ENCODE peak calls at places on chromosome 5, in five cellular contexts. One of them, this sample, is unnamed.

GRCh38 chr5:65244031-65244430 is 237.7 kb downstream of the ADAMTS6 start:
- DNase-seq in breast epithelium: no peak
- DNase-seq in AG10803: no peak
- DNase-seq in upper lobe of right lung: no peak
- DNase-seq in kidney epithelial cell: no peak
- DNase-seq in this sample: no peak

GRCh38 chr5:157025093-157025698 is 33.7 kb downstream of the HAVCR1 start:
- DNase-seq in breast epithelium: no peak
- DNase-seq in AG10803: no peak
- DNase-seq in upper lobe of right lung: no peak
- DNase-seq in kidney epithelial cell: no peak
- DNase-seq in this sample: no peak

GRCh38 chr5:33801292-33801691 is 90.5 kb downstream of the ADAMTS12 start:
- DNase-seq in breast epithelium: no peak
- DNase-seq in AG10803: no peak
- DNase-seq in upper lobe of right lung: no peak
- DNase-seq in kidney epithelial cell: no peak
- DNase-seq in this sample: no peak

GRCh38 chr5:169933624-169934023 is 46.7 kb downstream of the INSYN2B start:
- DNase-seq in breast epithelium: no peak
- DNase-seq in AG10803: peak; percentile 30
- DNase-seq in upper lobe of right lung: no peak
- DNase-seq in kidney epithelial cell: no peak
- DNase-seq in this sample: no peak

GRCh38 chr5:112339761-112340160 is 79.3 kb downstream of the EPB41L4A start:
- DNase-seq in breast epithelium: no peak
- DNase-seq in AG10803: no peak
- DNase-seq in upper lobe of right lung: no peak
- DNase-seq in kidney epithelial cell: no peak
- DNase-seq in this sample: no peak

GRCh38 chr5:9140202-9140601 is 405.7 kb downstream of the SEMA5A start:
- DNase-seq in breast epithelium: no peak
- DNase-seq in AG10803: no peak
- DNase-seq in upper lobe of right lung: no peak
- DNase-seq in kidney epithelial cell: no peak
- DNase-seq in this sample: no peak

GRCh38 chr5:37859805-37860204 is 20.0 kb upstream of the GDNF start:
- DNase-seq in breast epithelium: no peak
- DNase-seq in AG10803: no peak
- DNase-seq in upper lobe of right lung: no peak
- DNase-seq in kidney epithelial cell: no peak
- DNase-seq in this sample: no peak

GRCh38 chr5:101045689-101046088 is 142.6 kb upstream of the ST8SIA4 start:
- DNase-seq in breast epithelium: no peak
- DNase-seq in AG10803: no peak
- DNase-seq in upper lobe of right lung: no peak
- DNase-seq in kidney epithelial cell: no peak
- DNase-seq in this sample: peak; percentile 6

GRCh38 chr5:87541033-87541432 is 128.3 kb upstream of the CCNH start:
- DNase-seq in breast epithelium: peak; percentile 45
- DNase-seq in AG10803: peak; percentile 37
- DNase-seq in upper lobe of right lung: no peak
- DNase-seq in kidney epithelial cell: peak; percentile 4
- DNase-seq in this sample: peak; percentile 94

GRCh38 chr5:179407191-179408175 is 62.2 kb upstream of the ADAMTS2 start:
- DNase-seq in breast epithelium: no peak
- DNase-seq in AG10803: peak; percentile 77
- DNase-seq in upper lobe of right lung: no peak
- DNase-seq in kidney epithelial cell: no peak
- DNase-seq in this sample: no peak

GRCh38 chr5:135318924-135319323 is 80.1 kb downstream of the MACROH2A1 start:
- DNase-seq in breast epithelium: no peak
- DNase-seq in AG10803: no peak
- DNase-seq in upper lobe of right lung: no peak
- DNase-seq in kidney epithelial cell: no peak
- DNase-seq in this sample: no peak

GRCh38 chr5:1429501-1429900 is 15.7 kb downstream of the SLC6A3 start:
- DNase-seq in breast epithelium: no peak
- DNase-seq in AG10803: no peak
- DNase-seq in upper lobe of right lung: peak; percentile 29
- DNase-seq in kidney epithelial cell: no peak
- DNase-seq in this sample: no peak

GRCh38 chr5:176296-176823 is 14.9 kb upstream of the LRRC14B start:
- DNase-seq in breast epithelium: no peak
- DNase-seq in AG10803: no peak
- DNase-seq in upper lobe of right lung: no peak
- DNase-seq in kidney epithelial cell: no peak
- DNase-seq in this sample: no peak

GRCh38 chr5:180053061-180053602 is 18.4 kb downstream of the RNF130 start:
- DNase-seq in breast epithelium: no peak
- DNase-seq in AG10803: no peak
- DNase-seq in upper lobe of right lung: no peak
- DNase-seq in kidney epithelial cell: no peak
- DNase-seq in this sample: no peak

GRCh38 chr5:154174091-154174490 is 16.4 kb upstream of the GALNT10 start:
- DNase-seq in breast epithelium: no peak
- DNase-seq in AG10803: no peak
- DNase-seq in upper lobe of right lung: no peak
- DNase-seq in kidney epithelial cell: no peak
- DNase-seq in this sample: no peak

GRCh38 chr5:52767766-52768480 is 19.8 kb upstream of the ITGA1 start:
- DNase-seq in breast epithelium: no peak
- DNase-seq in AG10803: no peak
- DNase-seq in upper lobe of right lung: no peak
- DNase-seq in kidney epithelial cell: no peak
- DNase-seq in this sample: no peak

GRCh38 chr5:40904205-40904993 is 4.9 kb upstream of the C7 start:
- DNase-seq in breast epithelium: no peak
- DNase-seq in AG10803: peak; percentile 61
- DNase-seq in upper lobe of right lung: no peak
- DNase-seq in kidney epithelial cell: peak; percentile 31
- DNase-seq in this sample: peak; percentile 82
- TF ChIP-seq CTCF in breast epithelium: peak; percentile 79
- TF ChIP-seq CTCF in AG10803: peak; percentile 98
- TF ChIP-seq CTCF in upper lobe of right lung: peak; percentile 92
- TF ChIP-seq CTCF in kidney epithelial cell: peak; percentile 99
- TF ChIP-seq CTCF in this sample: peak; percentile 100

GRCh38 chr5:72109625-72110024 is 2.4 kb downstream of the MAP1B start:
- DNase-seq in breast epithelium: no peak
- DNase-seq in AG10803: no peak
- DNase-seq in upper lobe of right lung: no peak
- DNase-seq in kidney epithelial cell: no peak
- DNase-seq in this sample: no peak
- H3K4me3 ChIP-seq in breast epithelium: no peak overlapping the region
- H3K4me3 ChIP-seq in AG10803: peak overlapping the region; percentile 96
- H3K4me3 ChIP-seq in upper lobe of right lung: peak overlapping the region; percentile 57
- H3K4me3 ChIP-seq in kidney epithelial cell: peak overlapping the region; percentile 96
- H3K4me3 ChIP-seq in this sample: peak overlapping the region; percentile 77

GRCh38 chr5:14277407-14278320 is 134.5 kb downstream of the TRIO start:
- DNase-seq in breast epithelium: no peak
- DNase-seq in AG10803: no peak
- DNase-seq in upper lobe of right lung: no peak
- DNase-seq in kidney epithelial cell: no peak
- DNase-seq in this sample: no peak
- TF ChIP-seq CTCF in breast epithelium: no peak
- TF ChIP-seq CTCF in AG10803: peak; percentile 5
- TF ChIP-seq CTCF in upper lobe of right lung: no peak
- TF ChIP-seq CTCF in kidney epithelial cell: no peak
- TF ChIP-seq CTCF in this sample: no peak

DNA sequence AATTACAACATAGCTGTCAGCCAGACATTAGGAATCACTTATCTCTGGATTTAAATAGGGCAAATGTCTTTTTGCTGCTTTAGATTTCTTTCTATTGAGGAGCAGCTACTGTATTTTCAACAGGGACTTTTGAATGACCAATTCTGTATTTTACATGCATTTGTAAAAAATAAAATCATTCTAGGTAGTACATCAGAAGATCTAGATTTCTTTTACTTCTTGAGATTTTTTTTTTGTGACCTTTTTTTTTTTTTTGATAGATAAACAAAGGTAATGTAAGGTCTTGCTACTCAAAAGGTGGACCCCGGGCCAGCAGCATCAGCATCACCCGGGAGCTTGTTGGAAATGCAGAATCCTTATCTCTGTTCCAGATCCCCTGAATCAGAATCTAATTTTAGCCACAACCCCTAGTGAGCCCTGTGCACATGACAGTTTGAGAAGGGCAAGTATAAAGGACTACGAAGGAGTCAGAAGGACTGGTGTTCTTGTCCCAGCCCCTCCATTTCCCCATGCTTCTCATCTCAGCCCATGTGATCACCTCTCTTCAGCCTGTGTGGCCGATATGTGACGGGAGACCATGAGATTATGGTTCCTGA is 37.7 kb upstream of the CKMT2 start:
- DNase-seq in breast epithelium: no peak
- DNase-seq in AG10803: no peak
- DNase-seq in upper lobe of right lung: no peak
- DNase-seq in kidney epithelial cell: no peak
- DNase-seq in this sample: no peak
- H3K4me3 ChIP-seq in breast epithelium: peak overlapping the region; percentile 2
- H3K4me3 ChIP-seq in AG10803: no peak overlapping the region
- H3K4me3 ChIP-seq in upper lobe of right lung: no peak overlapping the region
- H3K4me3 ChIP-seq in kidney epithelial cell: no peak overlapping the region
- H3K4me3 ChIP-seq in this sample: no peak overlapping the region

GRCh38 chr5:127865273-127865672 is 162.1 kb downstream of the CCDC192 start:
- DNase-seq in breast epithelium: no peak
- DNase-seq in AG10803: no peak
- DNase-seq in upper lobe of right lung: no peak
- DNase-seq in kidney epithelial cell: no peak
- DNase-seq in this sample: no peak
- TF ChIP-seq CTCF in breast epithelium: no peak
- TF ChIP-seq CTCF in AG10803: no peak
- TF ChIP-seq CTCF in upper lobe of right lung: no peak
- TF ChIP-seq CTCF in kidney epithelial cell: peak; percentile 33
- TF ChIP-seq CTCF in this sample: peak; percentile 7

DNA sequence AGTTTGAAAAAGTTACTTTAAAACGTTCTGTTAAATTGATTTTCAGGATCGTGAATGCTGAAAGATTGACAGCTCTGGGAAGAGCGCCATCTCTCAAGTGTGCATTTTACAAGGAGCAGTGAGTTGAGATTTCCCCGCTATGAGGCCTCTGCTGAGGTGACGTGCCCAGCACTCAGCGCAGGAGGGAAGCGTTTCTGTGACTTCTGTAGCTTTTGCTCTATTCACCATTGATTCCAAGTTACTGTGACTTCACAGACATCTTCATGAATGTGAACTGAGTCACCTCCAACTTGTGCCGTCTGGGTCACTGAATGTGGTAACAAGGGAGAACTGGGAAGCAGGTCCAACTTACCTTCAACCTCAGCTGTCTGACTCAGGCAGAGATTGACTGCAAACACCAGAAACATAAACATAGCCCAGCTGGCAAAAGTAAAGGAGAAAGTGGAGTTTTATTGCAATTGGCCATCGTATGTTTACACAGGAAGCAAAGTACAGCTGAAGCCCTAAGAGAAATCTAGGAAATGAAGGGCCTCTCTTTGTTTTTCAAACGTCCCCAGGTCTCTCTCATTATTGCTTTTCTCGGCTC is 428.8 kb upstream of the CLINT1 start:
- DNase-seq in breast epithelium: no peak
- DNase-seq in AG10803: peak; percentile 52
- DNase-seq in upper lobe of right lung: no peak
- DNase-seq in kidney epithelial cell: peak; percentile 82
- DNase-seq in this sample: peak; percentile 50
- H3K4me3 ChIP-seq in breast epithelium: no peak overlapping the region
- H3K4me3 ChIP-seq in AG10803: no peak overlapping the region
- H3K4me3 ChIP-seq in upper lobe of right lung: no peak overlapping the region
- H3K4me3 ChIP-seq in kidney epithelial cell: no peak overlapping the region
- H3K4me3 ChIP-seq in this sample: no peak overlapping the region

DNA sequence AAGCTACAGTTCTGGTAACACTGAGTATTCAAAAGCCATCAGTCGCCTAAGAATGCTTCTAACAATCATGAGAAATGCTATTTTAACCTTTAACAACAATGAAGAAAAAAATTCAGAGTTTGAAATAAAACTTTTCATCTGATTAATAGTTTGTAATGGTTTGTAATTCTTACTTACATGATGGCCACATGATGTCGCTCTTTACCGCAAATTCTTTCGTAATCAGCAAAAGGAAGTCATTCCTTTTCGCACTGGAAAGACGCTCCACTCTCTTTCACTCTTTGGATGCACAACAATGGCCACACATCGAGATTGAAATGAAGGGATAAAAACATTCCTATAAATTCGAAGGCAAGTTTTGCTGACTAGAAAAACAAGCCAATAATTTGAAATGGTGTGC is at the start of gene PCDHA7:
- DNase-seq in breast epithelium: no peak
- DNase-seq in AG10803: peak; percentile 35
- DNase-seq in upper lobe of right lung: no peak
- DNase-seq in kidney epithelial cell: no peak
- DNase-seq in this sample: no peak
- TF ChIP-seq CTCF in breast epithelium: no peak
- TF ChIP-seq CTCF in AG10803: peak; percentile 18
- TF ChIP-seq CTCF in upper lobe of right lung: peak; percentile 21
- TF ChIP-seq CTCF in kidney epithelial cell: no peak
- TF ChIP-seq CTCF in this sample: no peak

DNA sequence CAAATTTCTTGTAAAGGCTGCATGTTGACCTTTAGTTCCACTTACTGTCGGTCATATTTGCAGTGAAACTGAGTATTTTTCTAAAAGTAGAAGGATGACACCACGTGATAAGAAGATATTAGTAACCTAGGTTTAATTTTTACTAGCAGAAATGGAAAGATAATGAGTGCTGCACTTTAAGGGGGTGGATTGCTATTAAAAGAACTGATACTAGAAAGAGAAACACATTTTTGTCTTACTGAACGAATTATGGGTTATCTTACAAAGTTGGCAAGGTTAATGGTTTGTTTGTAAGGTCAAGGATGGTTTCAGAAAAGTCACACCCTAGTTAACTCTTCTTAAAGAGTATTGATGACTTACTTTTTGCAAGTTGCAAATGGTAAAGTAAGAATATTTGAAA is 2.4 kb downstream of the MACIR start:
- DNase-seq in breast epithelium: no peak
- DNase-seq in AG10803: no peak
- DNase-seq in upper lobe of right lung: no peak
- DNase-seq in kidney epithelial cell: no peak
- DNase-seq in this sample: no peak
- H3K4me3 ChIP-seq in breast epithelium: no peak overlapping the region
- H3K4me3 ChIP-seq in AG10803: peak overlapping the region; percentile 45
- H3K4me3 ChIP-seq in upper lobe of right lung: no peak overlapping the region
- H3K4me3 ChIP-seq in kidney epithelial cell: no peak overlapping the region
- H3K4me3 ChIP-seq in this sample: peak overlapping the region; percentile 94

This sample was measured in astrocyte of the cerebellum.